ENCODE peak calls at places on chromosomes 13 and 19, in five cellular contexts. V, P, W, T and G are unnamed samples.

GRCh38 chr13:49806126-49806536 is 13.6 kb upstream of the KPNA3 start:
- DNase-seq in V (no peak), P (no peak), W (no peak), T (no peak), G (no peak)

GRCh38 chr13:90918551-90918950 is 428.9 kb upstream of the MIR17HG start:
- DNase-seq in V (no peak), P (peak), W (no peak), T (no peak), G (no peak)

GRCh38 chr13:42728507-42729180 is 52.7 kb upstream of the FAM216B start:
- DNase-seq in V (no peak), P (no peak), W (peak), T (no peak), G (no peak)

GRCh38 chr13:22108283-22108897 is 437.5 kb downstream of the FGF9 start:
- DNase-seq in V (no peak), P (no peak), W (no peak), T (no peak), G (no peak)

GRCh38 chr13:95676100-95676774 is 702 bp upstream of the DNAJC3 start:
- DNase-seq in V (peak), P (peak), W (no peak), T (no peak), G (no peak)

GRCh38 chr19:45876411-45877197 is 9.3 kb downstream of the IRF2BP1 start:
- DNase-seq in V (peak), P (peak), W (no peak), T (no peak), G (peak)

GRCh38 chr13:27533155-27533643 is 82.8 kb upstream of the MTIF3 start:
- DNase-seq in V (peak), P (peak), W (peak), T (peak), G (peak)

GRCh38 chr13:113029487-113030258 is 60.7 kb downstream of the MCF2L start:
- DNase-seq in V (peak), P (no peak), W (no peak), T (no peak), G (peak)

GRCh38 chr13:73741111-73741510 is 393.1 kb downstream of the KLF12 start:
- DNase-seq in V (no peak), P (peak), W (no peak), T (no peak), G (no peak)

GRCh38 chr13:40694426-40694825 is 28.0 kb upstream of the FOXO1 start:
- DNase-seq in V (no peak), P (no peak), W (no peak), T (no peak), G (no peak)

GRCh38 chr13:30314069-30314468 is 6.7 kb upstream of the KATNAL1 start:
- DNase-seq in V (no peak), P (no peak), W (no peak), T (no peak), G (no peak)

GRCh38 chr19:14512420-14512961 is 5.7 kb downstream of the DNAJB1 start:
- DNase-seq in V (no peak), P (no peak), W (no peak), T (no peak), G (no peak)

GRCh38 chr13:62643007-62643483 is 1227.4 kb upstream of the PCDH20 start:
- DNase-seq in V (no peak), P (peak), W (no peak), T (no peak), G (no peak)

GRCh38 chr13:95643471-95643813 is 1.1 kb downstream of the DZIP1 start:
- DNase-seq in V (no peak), P (peak), W (no peak), T (no peak), G (no peak)

GRCh38 chr19:2962018-2962670 is 15.2 kb upstream of the TLE6 start:
- DNase-seq in V (no peak), P (peak), W (no peak), T (no peak), G (peak)

DNA sequence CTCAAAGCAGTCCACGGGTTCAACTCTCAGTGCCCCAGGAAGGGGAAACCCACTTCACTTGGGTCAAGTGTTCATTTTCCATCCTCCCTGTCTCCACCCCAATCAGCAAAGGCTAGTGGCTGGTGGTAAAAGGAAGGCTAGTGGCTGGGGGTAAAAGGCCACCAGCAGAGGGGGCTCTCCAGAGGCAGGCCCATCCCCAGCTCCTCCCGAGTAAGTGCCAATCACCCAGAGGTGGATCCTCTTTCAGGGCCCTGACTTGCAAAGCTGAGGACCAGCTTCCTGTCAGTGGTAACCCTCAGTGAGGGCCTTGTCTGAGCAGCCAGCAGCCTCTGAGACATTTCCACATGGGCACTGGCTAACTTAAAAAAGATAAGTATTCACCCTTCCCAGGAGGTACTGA is 22.0 kb upstream of the TPT1 start:
- DNase-seq in V (no peak), P (no peak), W (no peak), T (no peak), G (no peak)
- TF ChIP-seq CTCF in V (no peak), P (no peak), W (no peak), T (no peak), G (peak)

GRCh38 chr19:10915511-10916091 is 12.8 kb downstream of the YIPF2 start:
- DNase-seq in V (no peak), P (peak), W (peak), T (peak), G (no peak)
- TF ChIP-seq CTCF in V (no peak), P (peak), W (peak), T (no peak), G (no peak)

GRCh38 chr19:42179501-42179817 is 38.0 kb downstream of the DEDD2 start:
- DNase-seq in V (no peak), P (no peak), W (no peak), T (no peak), G (no peak)
- TF ChIP-seq CTCF in V (no peak), P (no peak), W (no peak), T (no peak), G (no peak)

GRCh38 chr19:18865973-18866799 is 29.8 kb downstream of the CERS1 start:
- DNase-seq in V (peak), P (peak), W (no peak), T (no peak), G (peak)

GRCh38 chr19:18867751-18868150 is 28.2 kb downstream of the CERS1 start:
- DNase-seq in V (no peak), P (no peak), W (no peak), T (no peak), G (no peak)

GRCh38 chr19:18867199-18867598 is 28.8 kb downstream of the CERS1 start:
- DNase-seq in V (no peak), P (no peak), W (no peak), T (no peak), G (no peak)

GRCh38 chr19:18865106-18865972 is 30.6 kb downstream of the CERS1 start:
- DNase-seq in V (no peak), P (no peak), W (no peak), T (no peak), G (no peak)

DNA sequence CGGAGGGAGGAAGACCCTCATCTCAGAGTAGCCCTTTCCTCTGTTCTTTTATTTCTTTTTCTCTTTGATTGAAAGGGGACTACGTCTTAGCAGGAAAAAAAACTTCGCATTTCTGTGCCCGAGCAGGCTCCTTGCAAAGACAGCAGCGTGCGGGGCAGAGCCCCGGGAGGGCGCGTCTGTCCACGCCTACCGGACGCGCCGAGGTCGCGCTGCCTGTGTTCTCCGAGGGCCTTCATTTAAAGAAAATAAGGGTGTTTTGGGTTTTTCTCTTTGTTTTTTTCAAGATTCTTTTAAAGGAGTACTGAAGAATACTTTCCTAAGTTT is 29.2 kb downstream of the CERS1 start:
- DNase-seq in V (no peak), P (no peak), W (no peak), T (no peak), G (no peak)
- TF ChIP-seq CTCF in V (no peak), P (no peak), W (no peak), T (no peak), G (no peak)

GRCh38 chr19:4455742-4456565 is 1.6 kb downstream of the UBXN6 start:
- DNase-seq in V (no peak), P (peak), W (peak), T (no peak), G (no peak)
- TF ChIP-seq CTCF in V (no peak), P (peak), W (peak), T (no peak), G (no peak)

GRCh38 chr13:23515116-23515515 is 55.1 kb upstream of the TNFRSF19 start:
- DNase-seq in V (no peak), P (no peak), W (no peak), T (no peak), G (no peak)

GRCh38 chr13:23514076-23514475 is 56.1 kb upstream of the TNFRSF19 start:
- DNase-seq in V (no peak), P (no peak), W (no peak), T (no peak), G (no peak)

GRCh38 chr13:23513460-23513859 is 56.8 kb upstream of the TNFRSF19 start:
- DNase-seq in V (no peak), P (peak), W (no peak), T (no peak), G (no peak)

GRCh38 chr13:23510979-23511735 is 59.1 kb upstream of the TNFRSF19 start:
- DNase-seq in V (no peak), P (peak), W (no peak), T (no peak), G (peak)

DNA sequence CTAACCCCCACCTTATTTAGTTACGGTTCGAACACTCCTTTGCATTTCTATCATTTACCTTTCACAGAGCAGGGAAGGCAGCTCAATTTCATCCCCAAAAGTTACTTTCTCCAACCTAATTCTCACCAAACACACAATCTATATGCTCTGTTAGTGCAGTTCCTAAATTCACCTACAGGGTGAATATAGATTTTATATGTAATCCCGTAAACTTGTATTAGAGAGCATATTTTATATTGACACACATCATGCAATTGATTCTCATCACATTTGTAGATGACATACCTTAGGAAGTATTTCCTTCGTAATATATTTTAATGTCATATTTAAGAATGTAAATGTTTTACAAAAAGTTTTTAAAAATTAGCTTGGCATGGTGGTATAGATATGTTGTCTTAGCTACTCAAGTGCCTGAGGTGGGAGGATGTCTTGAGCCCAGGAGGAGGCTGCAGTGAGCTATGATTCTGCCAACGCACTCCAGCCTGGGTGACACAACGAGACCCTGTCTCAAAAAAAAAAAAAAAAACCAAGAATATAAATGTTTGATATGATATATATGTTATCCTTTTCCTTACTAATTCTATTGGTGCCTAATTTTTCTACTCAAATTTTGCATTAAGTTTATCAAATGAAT is 57.3 kb upstream of the TNFRSF19 start:
- DNase-seq in V (no peak), P (no peak), W (no peak), T (no peak), G (no peak)
- TF ChIP-seq CTCF in V (no peak), P (peak), W (no peak), T (no peak), G (no peak)